ENCODE peak calls at places on chromosomes 4 and X, in six cellular contexts. R is fibroblast of lung, X is spleen, H is heart left ventricle, M is trophoblast cell, I is hepatocyte. P is an unnamed sample.

GRCh38 chr4:15778191-15778741 is at the start of gene CD38:
- DNase-seq in X (peak), M (no peak), I (peak), H (peak), R (no peak), P (peak)

GRCh38 chr4:169689681-169690080 is 68.1 kb downstream of the HPF1 start:
- DNase-seq in M (no peak), X (no peak), I (no peak), H (no peak), R (no peak), P (no peak)

GRCh38 chrX:153539171-153539978 is 21.9 kb downstream of the ATP2B3 start:
- DNase-seq in I (peak), H (peak), R (peak), M (peak), X (peak), P (peak)

GRCh38 chr4:185721190-185721948 is 90.6 kb downstream of the SORBS2 start:
- DNase-seq in H (no peak), I (peak), M (no peak), R (peak), X (no peak), P (no peak)

GRCh38 chrX:69318651-69319305 is 153.5 kb upstream of the PJA1 start:
- DNase-seq in X (no peak), R (no peak), H (no peak), I (no peak), M (no peak), P (no peak)

GRCh38 chr4:15027921-15028435 is 25.7 kb downstream of the CPEB2 start:
- DNase-seq in X (no peak), I (no peak), M (no peak), H (no peak), R (peak), P (no peak)

GRCh38 chr4:37667197-37668100 is 18.7 kb downstream of the RELL1 start:
- DNase-seq in M (no peak), I (no peak), R (peak), X (no peak), H (no peak), P (no peak)

GRCh38 chr4:56641494-56642051 is 39.5 kb downstream of the HOPX start:
- DNase-seq in M (peak), H (no peak), R (peak), I (peak), X (no peak), P (no peak)

GRCh38 chr4:111952708-111953107 is 192.5 kb upstream of the FAM241A start:
- DNase-seq in I (no peak), X (no peak), H (no peak), R (no peak), M (no peak), P (no peak)

GRCh38 chrX:19893722-19894121 is 6.3 kb upstream of the SH3KBP1 start:
- DNase-seq in H (no peak), X (no peak), M (no peak), R (no peak), I (no peak), P (no peak)

GRCh38 chr4:81166431-81166830 is 48.6 kb downstream of the PRKG2 start:
- DNase-seq in H (no peak), I (no peak), R (peak), M (no peak), X (no peak), P (no peak)

GRCh38 chrX:53074987-53075386 is 7.2 kb upstream of the TSPYL2 start:
- DNase-seq in R (no peak), M (peak), H (no peak), X (peak), I (no peak), P (no peak)

GRCh38 chr4:183828125-183828524 is 77.0 kb upstream of the STOX2 start:
- DNase-seq in H (no peak), R (no peak), M (no peak), I (no peak), X (no peak), P (no peak)

GRCh38 chr4:159607824-159608223 is 504.9 kb downstream of the RAPGEF2 start:
- DNase-seq in H (no peak), I (no peak), M (peak), R (no peak), X (no peak), P (no peak)

GRCh38 chr4:110003401-110004187 is 90.9 kb downstream of the EGF start:
- DNase-seq in I (peak), M (no peak), R (no peak), H (no peak), X (no peak), P (no peak)

GRCh38 chr4:45770958-45771357 is 352.9 kb downstream of the GABRG1 start:
- DNase-seq in I (no peak), X (no peak), M (no peak), R (no peak), H (no peak), P (no peak)

GRCh38 chr4:103171006-103171405 is 27.1 kb downstream of the CENPE start:
- DNase-seq in M (no peak), I (no peak), H (no peak), X (no peak), R (peak), P (no peak)

GRCh38 chr4:77434299-77435092 is 171.1 kb upstream of the CXCL13 start:
- DNase-seq in I (no peak), H (peak), R (no peak), X (no peak), M (no peak), P (no peak)

GRCh38 chr4:78552398-78553396 is 1.1 kb downstream of the ANXA3 start:
- DNase-seq in R (no peak), H (no peak), M (peak), X (no peak), I (peak), P (peak)

GRCh38 chr4:139403457-139403856 is 50.5 kb upstream of the RAB33B start:
- DNase-seq in R (no peak), H (no peak), X (no peak), I (no peak), M (no peak), P (no peak)

GRCh38 chr4:27318740-27319139 is 458.1 kb downstream of the STIM2 start:
- DNase-seq in H (no peak), I (peak), X (no peak), R (peak), M (peak), P (no peak)

GRCh38 chr4:54539500-54540029 is 118.2 kb upstream of the KIT start:
- DNase-seq in I (peak), M (peak), X (peak), R (peak), H (peak), P (no peak)

GRCh38 chr4:17448689-17449088 is 63.2 kb downstream of the QDPR start:
- DNase-seq in I (no peak), M (no peak), X (no peak), R (peak), H (no peak), P (no peak)

GRCh38 chr4:103359900-103360299 is 161.8 kb upstream of the CENPE start:
- DNase-seq in X (no peak), R (no peak), H (no peak), I (no peak), M (no peak), P (no peak)

GRCh38 chr4:18069806-18070205 is 48.3 kb upstream of the LCORL start:
- DNase-seq in H (no peak), R (no peak), M (no peak), X (no peak), I (no peak), P (no peak)

GRCh38 chrX:111124418-111124817 is 28.4 kb downstream of the PAK3 start:
- DNase-seq in X (no peak), M (no peak), H (no peak), R (no peak), I (no peak), P (no peak)

GRCh38 chrX:104254442-104255115 is at the start of gene ESX1:
- DNase-seq in M (no peak), I (no peak), R (peak), H (no peak), X (no peak), P (no peak)

GRCh38 chr4:118033148-118034060 is 882 bp upstream of the NDST3 start:
- DNase-seq in I (peak), H (peak), M (peak), R (peak), X (peak), P (peak)

GRCh38 chr4:15714616-15715015 is 11.8 kb downstream of the BST1 start:
- DNase-seq in M (no peak), I (no peak), H (peak), R (peak), X (no peak), P (no peak)

GRCh38 chr4:112526061-112526460 is 10.1 kb upstream of the NEUROG2 start:
- DNase-seq in R (no peak), X (no peak), M (no peak), I (no peak), H (no peak), P (no peak)

GRCh38 chr4:93228021-93228420 is 600.5 kb upstream of the ATOH1 start:
- DNase-seq in M (no peak), I (no peak), H (no peak), R (no peak), X (no peak), P (no peak)

GRCh38 chr4:185931986-185932385 is 120.0 kb upstream of the SORBS2 start:
- DNase-seq in H (no peak), M (no peak), R (no peak), I (no peak), X (no peak), P (no peak)

GRCh38 chr4:48498895-48499294 is 8.8 kb downstream of the ZAR1 start:
- DNase-seq in X (no peak), I (no peak), M (no peak), R (no peak), H (no peak), P (no peak)

GRCh38 chr4:37726666-37727065 is 40.5 kb upstream of the RELL1 start:
- DNase-seq in H (no peak), M (no peak), R (peak), X (no peak), I (no peak), P (no peak)

GRCh38 chrX:27565992-27566391 is 24.2 kb upstream of the DCAF8L2 start:
- DNase-seq in I (peak), M (no peak), H (no peak), R (peak), X (no peak), P (no peak)

GRCh38 chr4:89829470-89830138 is 7.4 kb downstream of the SNCA start:
- DNase-seq in I (no peak), R (peak), H (peak), M (no peak), X (no peak), P (no peak)

GRCh38 chrX:34656842-34657780 is at the start of gene TMEM47:
- DNase-seq in X (peak), R (peak), I (peak), M (peak), H (peak), P (peak)
- H3K4me3 ChIP-seq in X (peak), R (peak), I (peak), M (peak), H (peak), P (peak)

GRCh38 chr4:152020073-152020472 is 259.3 kb upstream of the GATB start:
- DNase-seq in X (no peak), M (no peak), R (no peak), I (no peak), H (no peak), P (no peak)
- H3K4me3 ChIP-seq in X (no peak), M (no peak), R (no peak), I (no peak), H (no peak), P (no peak)

DNA sequence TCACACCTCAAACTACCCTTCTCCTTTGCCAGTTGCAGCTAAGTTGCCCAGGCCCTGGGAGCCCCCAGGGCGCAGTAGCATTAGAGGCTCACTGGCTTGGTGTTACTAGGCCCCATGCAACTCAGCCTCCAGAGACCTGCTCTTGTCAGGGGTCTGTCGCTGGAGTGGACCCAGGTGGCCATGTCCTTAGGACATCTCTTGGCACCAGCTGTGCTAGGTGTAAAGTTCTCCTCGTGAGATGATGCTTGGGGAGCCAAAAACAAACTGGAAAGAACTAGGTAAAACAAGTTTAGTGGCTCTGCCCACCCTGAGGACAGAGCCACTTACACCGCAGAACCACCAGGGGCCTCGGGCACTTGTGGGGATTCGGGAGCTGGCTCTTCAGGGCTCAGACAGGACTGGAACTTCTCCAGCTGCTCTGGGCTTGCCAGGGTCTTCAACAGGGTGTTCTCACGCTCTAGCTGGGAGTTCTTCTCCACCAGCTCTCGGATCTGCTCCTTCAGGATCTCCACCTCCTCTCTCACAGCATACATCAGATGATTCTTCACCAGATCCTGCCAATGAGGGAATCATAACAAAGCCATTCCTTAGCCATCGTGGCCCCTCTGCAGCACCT is 61.3 kb downstream of the TSC22D3 start:
- DNase-seq in R (peak), I (no peak), X (peak), H (no peak), M (no peak), P (no peak)
- H3K4me3 ChIP-seq in R (no peak), I (peak), X (peak), H (peak), M (no peak), P (peak)

GRCh38 chr4:123397276-123398150 is 918 bp downstream of the SPRY1 start:
- DNase-seq in H (peak), I (peak), R (peak), X (peak), M (peak), P (peak)

GRCh38 chr4:123398151-123398802 is 1.7 kb downstream of the SPRY1 start:
- DNase-seq in R (peak), X (peak), M (peak), H (peak), I (peak), P (peak)

GRCh38 chr4:123390846-123391456 is 5.6 kb upstream of the SPRY1 start:
- DNase-seq in I (peak), X (no peak), M (no peak), R (peak), H (no peak), P (no peak)

GRCh38 chr4:123396294-123397275 is at the start of gene SPRY1:
- DNase-seq in R (peak), I (peak), H (peak), M (peak), X (peak), P (peak)

DNA sequence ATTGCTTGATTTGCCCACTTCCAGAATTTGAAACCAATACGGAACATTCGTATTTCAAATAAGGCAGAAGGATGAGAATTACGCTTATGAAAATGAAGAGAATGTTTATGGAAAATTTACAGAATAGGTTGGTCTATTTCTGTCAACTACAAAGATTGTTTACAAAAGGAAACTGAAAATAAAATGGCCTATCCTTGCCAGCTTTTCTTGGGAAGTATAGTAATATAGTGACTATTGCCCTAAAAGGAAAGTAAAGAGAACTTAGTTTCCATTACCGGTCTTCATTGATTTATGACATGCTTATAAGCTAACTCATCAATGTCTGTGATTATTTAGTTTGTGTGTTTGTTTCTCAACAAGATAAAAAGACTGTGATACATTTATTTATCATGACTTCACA is 2.9 kb upstream of the SPRY1 start:
- DNase-seq in I (no peak), H (no peak), X (no peak), R (peak), M (no peak), P (no peak)
- H3K4me3 ChIP-seq in I (no peak), H (peak), X (no peak), R (peak), M (no peak), P (no peak)